ENCODE peak calls at places on chromosomes 5 and 9, in six cellular contexts. B, O, R, T, W and F are unnamed samples.

GRCh38 chr9:93108301-93109041 is 12.5 kb downstream of the CARD19 start:
- DNase-seq in W (no peak), R (no peak), T (no peak), O (no peak), B (no peak), F (no peak)

GRCh38 chr5:181233436-181234115 is 10.1 kb downstream of the RACK1 start:
- DNase-seq in O (no peak), B (no peak), W (no peak), T (no peak), R (no peak), F (no peak)

GRCh38 chr5:172798422-172799215 is 27.6 kb upstream of the DUSP1 start:
- DNase-seq in B (no peak), T (peak), R (peak), O (no peak), W (peak), F (peak)

GRCh38 chr9:109779711-109780452 is at the start of gene PALM2AKAP2:
- DNase-seq in B (no peak), O (peak), T (no peak), R (peak), W (peak), F (no peak)

GRCh38 chr9:106287108-106287631 is 575.8 kb upstream of the ZNF462 start:
- DNase-seq in O (no peak), R (peak), W (peak), T (no peak), B (no peak), F (no peak)

GRCh38 chr5:102583663-102584062 is 84.9 kb upstream of the SLCO6A1 start:
- DNase-seq in O (no peak), T (no peak), B (no peak), R (no peak), W (no peak), F (peak)

GRCh38 chr9:138112090-138112748 is 234.6 kb downstream of the CACNA1B start:
- DNase-seq in R (no peak), B (no peak), W (no peak), T (no peak), O (no peak), F (no peak)

GRCh38 chr9:125988479-125989050 is 241.4 kb downstream of the PBX3 start:
- DNase-seq in O (no peak), T (no peak), R (no peak), B (no peak), W (no peak), F (no peak)

GRCh38 chr5:14183187-14183939 is 40.2 kb downstream of the TRIO start:
- DNase-seq in T (no peak), W (peak), O (no peak), R (no peak), B (no peak), F (no peak)

GRCh38 chr5:103990064-103990463 is 427.5 kb upstream of the NUDT12 start:
- DNase-seq in R (no peak), T (no peak), O (no peak), W (no peak), B (no peak), F (no peak)

GRCh38 chr9:91258448-91258847 is 103.3 kb downstream of the AUH start:
- DNase-seq in R (no peak), B (no peak), O (no peak), W (no peak), T (no peak), F (no peak)

GRCh38 chr9:100029246-100029645 is 69.6 kb downstream of the ERP44 start:
- DNase-seq in W (no peak), B (no peak), R (no peak), O (no peak), T (no peak), F (no peak)

GRCh38 chr9:37856551-37856950 is 47.4 kb downstream of the SLC25A51 start:
- DNase-seq in R (no peak), W (no peak), T (no peak), O (no peak), B (no peak), F (no peak)

GRCh38 chr9:132977626-132978450 is 656 bp upstream of the GFI1B start:
- DNase-seq in W (peak), B (peak), T (no peak), R (peak), O (peak), F (peak)